ENCODE peak calls at places on chromosomes 11 and 22, in five cellular contexts. O, I, P, B and K are unnamed samples. For H3K4me1, the result is how much of the 10 kb centered on the place peaks cover.

GRCh38 chr22:38513063-38513462 is 7.0 kb upstream of the DDX17 start:
- DNase-seq in I (no peak), O (peak), P (no peak), B (no peak), K (no peak)

GRCh38 chr22:41360126-41360525 is 21.6 kb upstream of the TEF start:
- DNase-seq in P (no peak), I (no peak), O (peak), B (no peak), K (no peak)

GRCh38 chr11:16603890-16604783 is 134.3 kb upstream of the C11orf58 start:
- DNase-seq in P (peak), O (peak), B (peak), I (peak), K (peak)

GRCh38 chr22:32733900-32734299 is 67.6 kb upstream of the TIMP3 start:
- DNase-seq in B (no peak), I (no peak), P (no peak), O (no peak), K (no peak)

GRCh38 chr11:44030276-44030932 is 17.4 kb upstream of the ACCSL start:
- DNase-seq in O (peak), P (peak), I (peak), B (peak), K (no peak)

GRCh38 chr11:1151366-1152315 is 6.1 kb upstream of the MUC5AC start:
- DNase-seq in P (no peak), I (no peak), B (no peak), O (no peak), K (peak)

GRCh38 chr22:48595511-48595905 is 1232.2 kb downstream of the BRD1 start:
- DNase-seq in B (no peak), O (no peak), P (no peak), I (no peak), K (no peak)

GRCh38 chr11:109480251-109480650 is 58.3 kb downstream of the C11orf87 start:
- DNase-seq in B (no peak), P (no peak), O (peak), I (no peak), K (no peak)

GRCh38 chr11:117515892-117516291 is 188.2 kb downstream of the CEP164 start:
- DNase-seq in O (no peak), P (no peak), I (no peak), B (no peak), K (no peak)

GRCh38 chr11:120744016-120744994 is 232.8 kb downstream of the GRIK4 start:
- DNase-seq in O (no peak), P (no peak), B (no peak), I (no peak), K (no peak)

GRCh38 chr11:795638-796564 is 2.2 kb downstream of the SLC25A22 start:
- DNase-seq in P (peak), I (peak), B (peak), O (peak), K (peak)

GRCh38 chr22:50581950-50582561 is 593 bp downstream of the CHKB start:
- DNase-seq in B (peak), O (no peak), I (no peak), P (peak), K (no peak)

GRCh38 chr22:41478891-41479521 is 10.1 kb downstream of the ACO2 start:
- DNase-seq in I (peak), P (no peak), O (no peak), B (peak), K (peak)

GRCh38 chr11:17256512-17256911 is 20.0 kb upstream of the NUCB2 start:
- DNase-seq in I (peak), B (no peak), O (no peak), P (peak), K (no peak)

GRCh38 chr11:95305726-95306522 is 74.9 kb upstream of the SESN3 start:
- DNase-seq in P (no peak), I (no peak), B (no peak), O (no peak), K (no peak)

GRCh38 chr22:23375031-23375827 is 194.9 kb downstream of the BCR start:
- DNase-seq in O (peak), P (no peak), B (no peak), I (no peak), K (no peak)

GRCh38 chr11:32792111-32792947 is 2.1 kb downstream of the CCDC73 start:
- DNase-seq in B (no peak), P (no peak), O (no peak), I (no peak), K (no peak)
- H3K4me3 ChIP-seq in B (no peak), P (peak), O (no peak), I (no peak), K (no peak)

GRCh38 chr22:35131423-35132050 is 65.6 kb downstream of the ISX start:
- DNase-seq in B (no peak), O (no peak), I (no peak), P (no peak), K (no peak)
- H3K4me1 ChIP-seq in B (under half), O (under half), I (under half), P (under half), K (under half)

GRCh38 chr22:37310815-37311595 is 28.7 kb downstream of the CYTH4 start:
- DNase-seq in B (no peak), P (no peak), O (no peak), I (no peak), K (no peak)

GRCh38 chr22:37308385-37309200 is 26.3 kb downstream of the CYTH4 start:
- DNase-seq in B (no peak), I (no peak), O (no peak), P (no peak), K (no peak)

GRCh38 chr22:37310075-37310606 is 27.8 kb downstream of the CYTH4 start:
- DNase-seq in I (no peak), O (no peak), B (no peak), P (no peak), K (no peak)

GRCh38 chr22:37311761-37312312 is 29.5 kb downstream of the CYTH4 start:
- DNase-seq in P (no peak), I (no peak), O (no peak), B (no peak), K (no peak)

GRCh38 chr22:37309221-37310074 is 27.1 kb downstream of the CYTH4 start:
- DNase-seq in I (no peak), P (no peak), B (no peak), O (no peak), K (peak)
- H3K4me3 ChIP-seq in I (no peak), P (no peak), B (no peak), O (no peak), K (no peak)

DNA sequence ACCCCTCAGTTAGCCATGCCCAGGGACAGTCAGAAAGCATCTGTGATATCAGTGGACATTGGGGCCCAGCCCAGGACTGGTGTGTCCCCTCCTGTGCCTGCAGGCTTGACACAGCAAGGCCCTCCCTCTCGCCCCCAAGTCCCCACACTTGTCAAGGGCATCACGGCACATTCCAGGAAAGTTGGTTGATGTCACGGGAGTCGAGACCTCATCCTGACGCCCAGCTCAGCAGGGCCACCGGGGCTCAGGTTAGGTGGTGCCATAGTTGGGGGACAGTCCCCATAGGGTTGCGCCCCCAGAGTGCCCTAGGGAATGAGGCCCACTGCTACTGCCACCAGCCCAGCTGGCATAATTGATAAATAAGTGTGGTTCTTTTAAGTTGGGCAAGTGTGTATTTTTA is 28.3 kb upstream of the GRAMD4 start:
- DNase-seq in O (peak), I (no peak), P (no peak), B (no peak), K (no peak)
- H3K4me1 ChIP-seq in O (under half), I (under half), P (under half), B (under half), K (under half)

GRCh38 chr22:36369004-36369921 is 18.5 kb downstream of the MYH9 start:
- DNase-seq in P (no peak), I (no peak), B (no peak), O (peak), K (no peak)
- H3K4me3 ChIP-seq in P (peak), I (no peak), B (peak), O (peak), K (no peak)

GRCh38 chr11:134041791-134042696 is 26.8 kb upstream of the JAM3 start:
- DNase-seq in P (no peak), I (no peak), B (no peak), O (no peak), K (no peak)
- H3K4me1 ChIP-seq in P (under half), I (under half), B (half or more), O (under half), K (under half)

GRCh38 chr11:126354631-126355323 is 709 bp upstream of the ST3GAL4 start:
- DNase-seq in P (no peak), O (no peak), I (no peak), B (peak), K (peak)
- H3K4me3 ChIP-seq in P (peak), O (peak), I (peak), B (peak), K (peak)

GRCh38 chr11:114157476-114158050 is 98.1 kb downstream of the ZBTB16 start:
- DNase-seq in I (no peak), B (peak), O (no peak), P (no peak), K (no peak)

GRCh38 chr11:114156766-114157165 is 97.3 kb downstream of the ZBTB16 start:
- DNase-seq in O (no peak), P (no peak), B (peak), I (no peak), K (no peak)

GRCh38 chr11:114155116-114155515 is 95.6 kb downstream of the ZBTB16 start:
- DNase-seq in O (no peak), I (no peak), B (peak), P (no peak), K (no peak)

GRCh38 chr11:114154271-114155047 is 94.9 kb downstream of the ZBTB16 start:
- DNase-seq in B (peak), I (peak), P (no peak), O (no peak), K (no peak)

GRCh38 chr11:114156131-114156581 is 96.6 kb downstream of the ZBTB16 start:
- DNase-seq in O (no peak), B (peak), I (no peak), P (no peak), K (no peak)
- H3K4me1 ChIP-seq in O (under half), B (half or more), I (under half), P (under half), K (half or more)